ENCODE peak calls at places on chromosome 14, in five cellular contexts. H is GM23338, E is sciatic nerve, C is iPS-NIHi11, P is T-cell. Q is an unnamed sample.

GRCh38 chr14:28756896-28757570 is 9.6 kb upstream of the FOXG1 start:
- DNase-seq in H (peak), E (no peak), C (no peak), P (no peak), Q (no peak)

GRCh38 chr14:103427485-103428443 is 42.5 kb downstream of the MARK3 start:
- DNase-seq in H (peak), E (no peak), C (no peak), P (no peak), Q (no peak)

GRCh38 chr14:65560340-65561027 is 148.0 kb downstream of the FUT8 start:
- DNase-seq in H (no peak), E (no peak), C (no peak), P (no peak), Q (no peak)

GRCh38 chr14:33679461-33680225 is 271.2 kb downstream of the EGLN3 start:
- DNase-seq in H (no peak), E (no peak), C (no peak), P (no peak), Q (no peak)

GRCh38 chr14:99159341-99160340 is 112.4 kb downstream of the BCL11B start:
- DNase-seq in H (no peak), E (no peak), C (no peak), P (no peak), Q (no peak)

GRCh38 chr14:24858052-24858451 is 191.9 kb downstream of the STXBP6 start:
- DNase-seq in H (peak), E (no peak), C (no peak), P (no peak), Q (no peak)

GRCh38 chr14:67738740-67739504 is 37.2 kb downstream of the RDH12 start:
- DNase-seq in H (no peak), E (peak), C (no peak), P (no peak), Q (peak)

GRCh38 chr14:97705976-97706375 is 908.8 kb downstream of the VRK1 start:
- DNase-seq in H (no peak), E (no peak), C (no peak), P (no peak), Q (no peak)

GRCh38 chr14:104891664-104892500 is 26.8 kb downstream of the CEP170B start:
- DNase-seq in H (no peak), E (no peak), C (peak), P (no peak), Q (peak)

GRCh38 chr14:29016050-29016900 is 249.7 kb downstream of the FOXG1 start:
- DNase-seq in H (peak), E (peak), C (peak), P (no peak), Q (peak)

GRCh38 chr14:31253746-31254471 is 46.3 kb upstream of the HECTD1 start:
- DNase-seq in H (no peak), E (no peak), C (no peak), P (no peak), Q (no peak)

GRCh38 chr14:67417633-67418032 is 5.7 kb upstream of the PLEK2 start:
- DNase-seq in H (no peak), E (no peak), C (no peak), P (no peak), Q (no peak)

GRCh38 chr14:24262821-24263733 is at the start of gene TGM1:
- DNase-seq in H (peak), E (no peak), C (peak), P (no peak), Q (no peak)

GRCh38 chr14:52538648-52539047 is 13.7 kb downstream of the TXNDC16 start:
- DNase-seq in H (no peak), E (no peak), C (no peak), P (no peak), Q (no peak)

GRCh38 chr14:49971156-49972141 is 78.6 kb downstream of the ARF6 start:
- DNase-seq in H (no peak), E (no peak), C (no peak), P (peak), Q (no peak)

GRCh38 chr14:76212242-76212641 is 60.5 kb downstream of the GPATCH2L start:
- DNase-seq in H (no peak), E (no peak), C (no peak), P (no peak), Q (no peak)

GRCh38 chr14:79911762-79912161 is 299.5 kb downstream of the DIO2 start:
- DNase-seq in H (no peak), E (no peak), C (no peak), P (no peak), Q (no peak)

GRCh38 chr14:94773682-94774211 is 3.8 kb upstream of the GSC start:
- DNase-seq in H (peak), E (peak), C (peak), P (no peak), Q (no peak)

GRCh38 chr14:85535916-85536834 is 6.2 kb downstream of the FLRT2 start:
- DNase-seq in H (peak), E (no peak), C (no peak), P (no peak), Q (no peak)

GRCh38 chr14:28896337-28896736 is 129.8 kb downstream of the FOXG1 start:
- DNase-seq in H (no peak), E (no peak), C (no peak), P (no peak), Q (no peak)

GRCh38 chr14:43356984-43357545 is 1150.0 kb downstream of the FSCB start:
- DNase-seq in H (no peak), E (no peak), C (no peak), P (no peak), Q (no peak)

GRCh38 chr14:92412912-92413311 is 89.9 kb downstream of the SLC24A4 start:
- DNase-seq in H (no peak), E (no peak), C (no peak), P (no peak), Q (no peak)

GRCh38 chr14:105292810-105293711 is 7.7 kb downstream of the BRF1 start:
- DNase-seq in H (no peak), E (no peak), C (no peak), P (no peak), Q (no peak)

GRCh38 chr14:43647302-43647701 is 859.8 kb downstream of the FSCB start:
- DNase-seq in H (peak), E (no peak), C (no peak), P (no peak), Q (no peak)

GRCh38 chr14:57560681-57561080 is 67.0 kb upstream of the CCDC198 start:
- DNase-seq in H (no peak), E (no peak), C (no peak), P (no peak), Q (no peak)

GRCh38 chr14:69270795-69271708 is 11.1 kb downstream of the GALNT16 start:
- DNase-seq in H (no peak), E (no peak), C (no peak), P (no peak), Q (peak)

GRCh38 chr14:93395227-93395626 is 35.5 kb upstream of the UNC79 start:
- DNase-seq in H (no peak), E (no peak), C (no peak), P (no peak), Q (no peak)

GRCh38 chr14:59018978-59019377 is 169.5 kb upstream of the DAAM1 start:
- DNase-seq in H (peak), E (no peak), C (no peak), P (no peak), Q (no peak)

GRCh38 chr14:73786632-73786941 is 65.0 kb upstream of the PTGR2 start:
- DNase-seq in H (peak), E (no peak), C (peak), P (no peak), Q (peak)

GRCh38 chr14:36952702-36953101 is 219.7 kb downstream of the SLC25A21 start:
- DNase-seq in H (no peak), E (no peak), C (no peak), P (no peak), Q (no peak)

GRCh38 chr14:31154956-31155355 is 52.6 kb downstream of the HECTD1 start:
- DNase-seq in H (no peak), E (no peak), C (no peak), P (no peak), Q (no peak)

GRCh38 chr14:93023039-93023438 is 92.7 kb downstream of the ITPK1 start:
- DNase-seq in H (peak), E (no peak), C (peak), P (no peak), Q (peak)

GRCh38 chr14:38705220-38705619 is 397.8 kb downstream of the SEC23A start:
- DNase-seq in H (no peak), E (no peak), C (no peak), P (no peak), Q (no peak)

GRCh38 chr14:73386342-73386741 is 72.0 kb downstream of the NUMB start:
- DNase-seq in H (no peak), E (no peak), C (no peak), P (no peak), Q (no peak)